ENCODE peak calls at places on chromosomes 11 and 22, in nine cellular contexts. One of them, this sample, is unnamed.

GRCh38 chr11:12460441-12460840 is 83.1 kb downstream of the PARVA start:
- DNase-seq in heart right ventricle: no peak
- DNase-seq in lung: no peak
- DNase-seq in CD4-positive, CD25-positive, alpha-beta regulatory T cell: no peak
- DNase-seq in naive thymus-derived CD4-positive, alpha-beta T cell: no peak
- DNase-seq in CD8-positive, alpha-beta T cell: no peak
- DNase-seq in Peyer's patch: no peak
- DNase-seq in pancreas: no peak
- DNase-seq in MM.1S: no peak
- DNase-seq in this sample: no peak

GRCh38 chr22:20436309-20437252 is 1.0 kb downstream of the SCARF2 start:
- DNase-seq in naive thymus-derived CD4-positive, alpha-beta T cell: no peak
- DNase-seq in pancreas: peak
- DNase-seq in CD4-positive, CD25-positive, alpha-beta regulatory T cell: no peak
- DNase-seq in CD8-positive, alpha-beta T cell: peak
- DNase-seq in Peyer's patch: no peak
- DNase-seq in MM.1S: no peak
- DNase-seq in heart right ventricle: no peak
- DNase-seq in lung: no peak
- DNase-seq in this sample: no peak

GRCh38 chr22:41996826-41997225 is 1.8 kb upstream of the WBP2NL start:
- DNase-seq in MM.1S: no peak
- DNase-seq in CD4-positive, CD25-positive, alpha-beta regulatory T cell: no peak
- DNase-seq in naive thymus-derived CD4-positive, alpha-beta T cell: no peak
- DNase-seq in Peyer's patch: no peak
- DNase-seq in heart right ventricle: no peak
- DNase-seq in CD8-positive, alpha-beta T cell: peak
- DNase-seq in pancreas: no peak
- DNase-seq in lung: no peak
- DNase-seq in this sample: no peak

GRCh38 chr22:23068096-23068831 is 2.1 kb upstream of the GNAZ start:
- DNase-seq in MM.1S: no peak
- DNase-seq in heart right ventricle: no peak
- DNase-seq in CD8-positive, alpha-beta T cell: no peak
- DNase-seq in pancreas: peak
- DNase-seq in CD4-positive, CD25-positive, alpha-beta regulatory T cell: no peak
- DNase-seq in lung: no peak
- DNase-seq in Peyer's patch: no peak
- DNase-seq in naive thymus-derived CD4-positive, alpha-beta T cell: no peak
- DNase-seq in this sample: no peak

GRCh38 chr11:64762277-64762915 is 2.6 kb upstream of the PYGM start:
- DNase-seq in heart right ventricle: no peak
- DNase-seq in CD8-positive, alpha-beta T cell: no peak
- DNase-seq in pancreas: peak
- DNase-seq in MM.1S: no peak
- DNase-seq in lung: no peak
- DNase-seq in Peyer's patch: peak
- DNase-seq in CD4-positive, CD25-positive, alpha-beta regulatory T cell: no peak
- DNase-seq in naive thymus-derived CD4-positive, alpha-beta T cell: peak
- DNase-seq in this sample: no peak

GRCh38 chr11:110855246-110855645 is 143.0 kb upstream of the ARHGAP20 start:
- DNase-seq in CD8-positive, alpha-beta T cell: no peak
- DNase-seq in pancreas: no peak
- DNase-seq in lung: no peak
- DNase-seq in CD4-positive, CD25-positive, alpha-beta regulatory T cell: no peak
- DNase-seq in Peyer's patch: no peak
- DNase-seq in heart right ventricle: no peak
- DNase-seq in MM.1S: no peak
- DNase-seq in naive thymus-derived CD4-positive, alpha-beta T cell: no peak
- DNase-seq in this sample: no peak

GRCh38 chr11:62190011-62190410 is at the start of gene SCGB1D1:
- DNase-seq in pancreas: no peak
- DNase-seq in CD4-positive, CD25-positive, alpha-beta regulatory T cell: no peak
- DNase-seq in MM.1S: no peak
- DNase-seq in Peyer's patch: no peak
- DNase-seq in naive thymus-derived CD4-positive, alpha-beta T cell: no peak
- DNase-seq in CD8-positive, alpha-beta T cell: no peak
- DNase-seq in lung: no peak
- DNase-seq in heart right ventricle: no peak
- DNase-seq in this sample: no peak

GRCh38 chr11:74927496-74927895 is 21.4 kb downstream of the XRRA1 start:
- DNase-seq in MM.1S: no peak
- DNase-seq in CD4-positive, CD25-positive, alpha-beta regulatory T cell: no peak
- DNase-seq in Peyer's patch: no peak
- DNase-seq in CD8-positive, alpha-beta T cell: no peak
- DNase-seq in heart right ventricle: no peak
- DNase-seq in lung: no peak
- DNase-seq in naive thymus-derived CD4-positive, alpha-beta T cell: no peak
- DNase-seq in pancreas: no peak
- DNase-seq in this sample: no peak

GRCh38 chr22:50677493-50678217 is 5.0 kb downstream of the SHANK3 start:
- DNase-seq in MM.1S: no peak
- DNase-seq in lung: peak
- DNase-seq in pancreas: peak
- DNase-seq in heart right ventricle: no peak
- DNase-seq in Peyer's patch: peak
- DNase-seq in CD8-positive, alpha-beta T cell: peak
- DNase-seq in naive thymus-derived CD4-positive, alpha-beta T cell: no peak
- DNase-seq in CD4-positive, CD25-positive, alpha-beta regulatory T cell: no peak
- DNase-seq in this sample: no peak

GRCh38 chr11:69274531-69275016 is 19.4 kb upstream of the MYEOV start:
- DNase-seq in lung: peak
- DNase-seq in CD4-positive, CD25-positive, alpha-beta regulatory T cell: no peak
- DNase-seq in MM.1S: no peak
- DNase-seq in Peyer's patch: no peak
- DNase-seq in pancreas: peak
- DNase-seq in naive thymus-derived CD4-positive, alpha-beta T cell: no peak
- DNase-seq in heart right ventricle: no peak
- DNase-seq in CD8-positive, alpha-beta T cell: no peak
- DNase-seq in this sample: peak

GRCh38 chr11:69278091-69278867 is 15.7 kb upstream of the MYEOV start:
- DNase-seq in Peyer's patch: no peak
- DNase-seq in naive thymus-derived CD4-positive, alpha-beta T cell: no peak
- DNase-seq in pancreas: peak
- DNase-seq in CD4-positive, CD25-positive, alpha-beta regulatory T cell: no peak
- DNase-seq in heart right ventricle: no peak
- DNase-seq in MM.1S: no peak
- DNase-seq in lung: peak
- DNase-seq in CD8-positive, alpha-beta T cell: no peak
- DNase-seq in this sample: peak

GRCh38 chr11:69276165-69276564 is 17.8 kb upstream of the MYEOV start:
- DNase-seq in MM.1S: no peak
- DNase-seq in heart right ventricle: no peak
- DNase-seq in Peyer's patch: no peak
- DNase-seq in naive thymus-derived CD4-positive, alpha-beta T cell: no peak
- DNase-seq in pancreas: no peak
- DNase-seq in CD4-positive, CD25-positive, alpha-beta regulatory T cell: no peak
- DNase-seq in CD8-positive, alpha-beta T cell: no peak
- DNase-seq in lung: no peak
- DNase-seq in this sample: no peak

GRCh38 chr11:69275178-69275577 is 18.8 kb upstream of the MYEOV start:
- DNase-seq in CD8-positive, alpha-beta T cell: no peak
- DNase-seq in Peyer's patch: no peak
- DNase-seq in MM.1S: no peak
- DNase-seq in pancreas: no peak
- DNase-seq in CD4-positive, CD25-positive, alpha-beta regulatory T cell: no peak
- DNase-seq in heart right ventricle: no peak
- DNase-seq in naive thymus-derived CD4-positive, alpha-beta T cell: no peak
- DNase-seq in lung: no peak
- DNase-seq in this sample: no peak

GRCh38 chr11:69277074-69277809 is 16.7 kb upstream of the MYEOV start:
- DNase-seq in MM.1S: peak
- DNase-seq in pancreas: no peak
- DNase-seq in Peyer's patch: no peak
- DNase-seq in CD8-positive, alpha-beta T cell: no peak
- DNase-seq in lung: no peak
- DNase-seq in naive thymus-derived CD4-positive, alpha-beta T cell: no peak
- DNase-seq in heart right ventricle: no peak
- DNase-seq in CD4-positive, CD25-positive, alpha-beta regulatory T cell: no peak
- DNase-seq in this sample: peak
- H3K27ac ChIP-seq in MM.1S: no peak
- H3K27ac ChIP-seq in pancreas: peak
- H3K27ac ChIP-seq in Peyer's patch: no peak
- H3K27ac ChIP-seq in CD8-positive, alpha-beta T cell: no peak
- H3K27ac ChIP-seq in lung: no peak
- H3K27ac ChIP-seq in naive thymus-derived CD4-positive, alpha-beta T cell: no peak
- H3K27ac ChIP-seq in heart right ventricle: no peak
- H3K27ac ChIP-seq in CD4-positive, CD25-positive, alpha-beta regulatory T cell: no peak
- H3K27ac ChIP-seq in this sample: no peak

GRCh38 chr11:124889692-124890091 is 8.0 kb downstream of the ROBO4 start:
- DNase-seq in heart right ventricle: no peak
- DNase-seq in CD4-positive, CD25-positive, alpha-beta regulatory T cell: no peak
- DNase-seq in lung: no peak
- DNase-seq in pancreas: no peak
- DNase-seq in Peyer's patch: no peak
- DNase-seq in MM.1S: no peak
- DNase-seq in CD8-positive, alpha-beta T cell: no peak
- DNase-seq in naive thymus-derived CD4-positive, alpha-beta T cell: no peak
- DNase-seq in this sample: no peak

GRCh38 chr11:124892750-124893454 is 4.8 kb downstream of the ROBO4 start:
- DNase-seq in naive thymus-derived CD4-positive, alpha-beta T cell: no peak
- DNase-seq in CD4-positive, CD25-positive, alpha-beta regulatory T cell: no peak
- DNase-seq in lung: no peak
- DNase-seq in pancreas: no peak
- DNase-seq in heart right ventricle: no peak
- DNase-seq in Peyer's patch: no peak
- DNase-seq in CD8-positive, alpha-beta T cell: peak
- DNase-seq in MM.1S: no peak
- DNase-seq in this sample: no peak

GRCh38 chr11:124891390-124891861 is 6.2 kb downstream of the ROBO4 start:
- DNase-seq in Peyer's patch: peak
- DNase-seq in CD8-positive, alpha-beta T cell: peak
- DNase-seq in heart right ventricle: no peak
- DNase-seq in MM.1S: no peak
- DNase-seq in pancreas: no peak
- DNase-seq in CD4-positive, CD25-positive, alpha-beta regulatory T cell: no peak
- DNase-seq in lung: no peak
- DNase-seq in naive thymus-derived CD4-positive, alpha-beta T cell: no peak
- DNase-seq in this sample: no peak

GRCh38 chr11:124892131-124892530 is 5.5 kb downstream of the ROBO4 start:
- DNase-seq in CD8-positive, alpha-beta T cell: peak
- DNase-seq in lung: no peak
- DNase-seq in heart right ventricle: no peak
- DNase-seq in pancreas: no peak
- DNase-seq in naive thymus-derived CD4-positive, alpha-beta T cell: no peak
- DNase-seq in CD4-positive, CD25-positive, alpha-beta regulatory T cell: no peak
- DNase-seq in MM.1S: no peak
- DNase-seq in Peyer's patch: no peak
- DNase-seq in this sample: no peak

DNA sequence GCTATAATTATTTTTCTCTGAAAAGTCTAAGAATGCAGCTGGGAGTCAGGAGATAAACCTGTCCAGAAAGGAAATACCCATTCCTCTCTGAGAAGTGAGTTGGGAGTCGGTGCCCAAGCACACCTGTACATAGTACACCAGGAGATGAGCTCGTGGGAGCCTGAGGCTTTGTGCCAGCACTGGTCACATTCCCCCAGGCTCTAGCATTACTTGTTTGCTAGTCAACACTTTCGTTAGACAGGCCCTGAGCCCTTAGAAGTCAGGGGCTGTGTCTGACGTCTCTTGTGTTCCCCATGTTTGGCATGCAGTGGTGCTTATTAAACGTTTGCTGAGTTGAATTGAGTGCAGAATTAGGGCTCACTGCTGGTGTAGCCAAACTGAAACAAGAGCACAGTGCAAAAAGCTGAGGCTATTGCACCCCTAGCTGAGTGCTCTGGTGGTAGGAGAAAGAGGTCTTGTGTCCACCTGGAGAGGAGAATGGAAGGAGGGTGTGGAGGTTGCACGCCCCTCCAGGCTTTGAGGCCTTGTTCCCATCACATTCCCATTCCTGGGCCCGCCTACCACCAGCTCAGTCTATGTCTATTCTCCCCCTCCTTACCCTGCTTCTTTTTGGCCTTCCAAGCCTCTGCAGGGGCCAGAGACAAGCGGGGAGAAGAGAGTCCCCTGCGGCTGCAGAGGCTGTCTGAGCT is 6.8 kb downstream of the ROBO4 start:
- DNase-seq in pancreas: no peak
- DNase-seq in heart right ventricle: no peak
- DNase-seq in CD4-positive, CD25-positive, alpha-beta regulatory T cell: no peak
- DNase-seq in lung: no peak
- DNase-seq in CD8-positive, alpha-beta T cell: peak
- DNase-seq in MM.1S: no peak
- DNase-seq in Peyer's patch: peak
- DNase-seq in naive thymus-derived CD4-positive, alpha-beta T cell: no peak
- DNase-seq in this sample: no peak
- H3K4me3 ChIP-seq in pancreas: no peak
- H3K4me3 ChIP-seq in heart right ventricle: no peak
- H3K4me3 ChIP-seq in CD4-positive, CD25-positive, alpha-beta regulatory T cell: no peak
- H3K4me3 ChIP-seq in lung: no peak
- H3K4me3 ChIP-seq in CD8-positive, alpha-beta T cell: no peak
- H3K4me3 ChIP-seq in MM.1S: no peak
- H3K4me3 ChIP-seq in Peyer's patch: no peak
- H3K4me3 ChIP-seq in naive thymus-derived CD4-positive, alpha-beta T cell: no peak
- H3K4me3 ChIP-seq in this sample: no peak

DNA sequence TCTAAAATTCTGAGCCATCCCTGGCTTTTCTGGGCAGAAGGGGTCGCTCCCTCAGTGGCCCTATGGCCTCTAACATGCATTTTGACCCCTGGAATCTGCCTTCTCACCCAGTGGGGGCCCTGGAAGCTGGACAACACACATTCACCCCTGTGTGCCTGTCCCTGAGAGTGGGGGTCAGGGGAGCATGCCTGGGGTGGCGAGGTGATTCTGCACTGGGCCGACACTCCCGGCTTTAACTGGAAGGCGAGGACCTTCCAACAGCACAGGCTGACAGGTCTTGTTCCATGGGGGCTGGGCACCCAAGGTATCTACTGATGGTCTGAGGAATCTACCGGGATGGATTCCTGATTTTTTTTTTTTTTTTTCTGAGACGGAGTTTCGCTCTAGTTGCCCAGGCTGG is 10.7 kb downstream of the PPM1F start:
- DNase-seq in CD8-positive, alpha-beta T cell: no peak
- DNase-seq in naive thymus-derived CD4-positive, alpha-beta T cell: no peak
- DNase-seq in Peyer's patch: no peak
- DNase-seq in lung: no peak
- DNase-seq in MM.1S: no peak
- DNase-seq in pancreas: no peak
- DNase-seq in heart right ventricle: no peak
- DNase-seq in CD4-positive, CD25-positive, alpha-beta regulatory T cell: no peak
- DNase-seq in this sample: no peak
- H3K27ac ChIP-seq in CD8-positive, alpha-beta T cell: no peak
- H3K27ac ChIP-seq in naive thymus-derived CD4-positive, alpha-beta T cell: no peak
- H3K27ac ChIP-seq in Peyer's patch: peak
- H3K27ac ChIP-seq in lung: peak
- H3K27ac ChIP-seq in MM.1S: no peak
- H3K27ac ChIP-seq in pancreas: peak
- H3K27ac ChIP-seq in heart right ventricle: peak
- H3K27ac ChIP-seq in CD4-positive, CD25-positive, alpha-beta regulatory T cell: no peak
- H3K27ac ChIP-seq in this sample: no peak

DNA sequence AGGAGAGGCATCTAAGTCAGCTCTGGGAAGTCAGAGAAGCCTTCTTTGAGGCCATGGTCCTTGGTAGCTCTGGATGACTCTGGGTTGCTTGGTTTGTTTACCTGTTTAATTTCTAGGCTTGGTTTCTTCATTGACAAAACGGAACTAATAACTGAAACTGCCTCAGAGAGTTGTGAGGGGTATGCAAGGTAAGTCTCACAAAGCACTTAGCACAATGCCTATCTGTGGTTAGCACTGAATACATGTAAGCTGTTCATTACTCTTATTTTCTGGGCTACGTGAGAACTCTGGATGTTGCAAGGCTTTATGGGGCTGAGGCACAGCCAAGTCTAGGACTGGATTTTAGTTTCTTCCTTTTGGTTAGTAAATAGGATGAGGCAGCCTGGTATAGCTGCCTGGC is 225.8 kb upstream of the NCAM1 start:
- DNase-seq in MM.1S: peak
- DNase-seq in pancreas: no peak
- DNase-seq in Peyer's patch: no peak
- DNase-seq in heart right ventricle: no peak
- DNase-seq in lung: no peak
- DNase-seq in CD4-positive, CD25-positive, alpha-beta regulatory T cell: no peak
- DNase-seq in CD8-positive, alpha-beta T cell: no peak
- DNase-seq in naive thymus-derived CD4-positive, alpha-beta T cell: no peak
- DNase-seq in this sample: no peak
- H3K4me3 ChIP-seq in MM.1S: no peak
- H3K4me3 ChIP-seq in pancreas: no peak
- H3K4me3 ChIP-seq in Peyer's patch: no peak
- H3K4me3 ChIP-seq in heart right ventricle: no peak
- H3K4me3 ChIP-seq in lung: no peak
- H3K4me3 ChIP-seq in CD4-positive, CD25-positive, alpha-beta regulatory T cell: no peak
- H3K4me3 ChIP-seq in CD8-positive, alpha-beta T cell: no peak
- H3K4me3 ChIP-seq in naive thymus-derived CD4-positive, alpha-beta T cell: no peak
- H3K4me3 ChIP-seq in this sample: no peak